ENCODE peak calls at places on chromosomes 5 and 9, in five cellular contexts. K is IMR-90, V is neuronal stem cell, X is trophoblast cell, U is H1. C is an unnamed sample.

GRCh38 chr9:116141864-116142561 is 11.6 kb upstream of the PAPPA start:
- DNase-seq in K (no peak), U (no peak), V (no peak), X (peak; percentile 14), C (no peak)

GRCh38 chr9:38090170-38090569 is 21.1 kb upstream of the SHB start:
- DNase-seq in K (no peak), V (no peak), U (no peak), X (no peak), C (peak; percentile 34)

GRCh38 chr5:56523779-56524178 is 290.6 kb upstream of the ANKRD55 start:
- DNase-seq in K (peak; percentile 19), U (no peak), V (no peak), X (no peak), C (no peak)

GRCh38 chr5:129094924-129095797 is 612 bp downstream of the ISOC1 start:
- DNase-seq in X (peak; percentile 85), K (peak; percentile 31), V (peak; percentile 42), U (no peak), C (peak; percentile 59)

GRCh38 chr9:87678650-87679355 is 47.1 kb upstream of the CTSL start:
- DNase-seq in U (no peak), X (peak; percentile 42), V (peak; percentile 65), K (peak; percentile 74), C (peak; percentile 78)

GRCh38 chr5:162227075-162227474 is 159.5 kb downstream of the GABRG2 start:
- DNase-seq in K (no peak), X (no peak), U (no peak), V (peak; percentile 17), C (peak; percentile 76)

GRCh38 chr5:134003957-134004625 is 684 bp downstream of the VDAC1 start:
- DNase-seq in K (peak; percentile 42), V (peak; percentile 37), X (peak; percentile 44), U (no peak), C (peak; percentile 61)

GRCh38 chr5:156687514-156687913 is 162.6 kb upstream of the PPP1R2B start:
- DNase-seq in V (no peak), K (no peak), U (no peak), X (no peak), C (no peak)

GRCh38 chr9:76873056-76873792 is 32.7 kb downstream of the PRUNE2 start:
- DNase-seq in V (peak; percentile 52), X (no peak), K (no peak), U (no peak), C (peak; percentile 71)

GRCh38 chr9:77218612-77219011 is 41.3 kb downstream of the VPS13A start:
- DNase-seq in U (no peak), V (no peak), X (no peak), K (peak; percentile 86), C (no peak)

DNA sequence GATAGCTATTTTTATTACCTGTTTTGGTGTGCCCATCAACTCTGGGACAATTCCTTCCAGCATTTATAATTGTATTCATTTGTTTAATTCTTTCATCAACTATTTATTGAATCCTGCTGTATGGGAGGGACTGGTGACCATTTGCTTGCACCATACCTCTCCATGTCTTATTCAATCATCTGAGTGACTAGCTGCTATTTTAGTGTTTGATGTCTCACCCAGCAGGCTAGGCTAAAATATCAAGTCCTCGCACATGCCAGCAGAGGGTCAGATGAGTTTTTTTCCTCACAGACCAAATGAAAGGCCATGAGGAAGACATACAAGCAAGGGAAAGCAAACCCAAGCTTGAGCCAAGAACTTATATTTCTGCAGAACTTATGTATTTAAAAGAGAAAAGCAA is 63.9 kb downstream of the CETN3 start:
- DNase-seq in V (no peak), X (no peak), U (no peak), K (no peak), C (no peak)
- H3K4me3 ChIP-seq in V (no peak overlapping the region), X (no peak overlapping the region), U (no peak overlapping the region), K (no peak overlapping the region), C (no peak overlapping the region)

DNA sequence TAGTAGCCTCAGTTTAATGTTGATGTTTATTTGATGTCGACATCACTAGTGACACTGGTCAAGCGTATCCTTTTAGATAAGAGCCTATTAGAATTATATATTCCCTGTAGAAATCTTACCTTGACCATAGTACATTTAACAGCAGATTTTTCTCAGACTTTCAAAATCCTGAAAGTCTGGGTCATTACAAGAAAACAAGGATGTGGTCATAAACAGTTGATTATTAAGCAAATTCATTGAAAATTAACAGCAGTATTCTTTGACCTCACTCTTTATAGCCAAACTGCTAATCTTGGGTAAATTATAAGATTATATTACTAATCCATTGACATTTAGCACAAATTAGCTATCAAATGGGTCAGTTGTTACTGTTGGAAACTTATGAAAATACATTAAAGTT is 83.4 kb downstream of the GHR start:
- DNase-seq in X (no peak), U (no peak), K (no peak), V (no peak), C (no peak)
- H2AK5ac ChIP-seq in X (no peak overlapping the region), U (no peak overlapping the region), K (no peak overlapping the region), V (no peak overlapping the region), C (no peak overlapping the region)

DNA sequence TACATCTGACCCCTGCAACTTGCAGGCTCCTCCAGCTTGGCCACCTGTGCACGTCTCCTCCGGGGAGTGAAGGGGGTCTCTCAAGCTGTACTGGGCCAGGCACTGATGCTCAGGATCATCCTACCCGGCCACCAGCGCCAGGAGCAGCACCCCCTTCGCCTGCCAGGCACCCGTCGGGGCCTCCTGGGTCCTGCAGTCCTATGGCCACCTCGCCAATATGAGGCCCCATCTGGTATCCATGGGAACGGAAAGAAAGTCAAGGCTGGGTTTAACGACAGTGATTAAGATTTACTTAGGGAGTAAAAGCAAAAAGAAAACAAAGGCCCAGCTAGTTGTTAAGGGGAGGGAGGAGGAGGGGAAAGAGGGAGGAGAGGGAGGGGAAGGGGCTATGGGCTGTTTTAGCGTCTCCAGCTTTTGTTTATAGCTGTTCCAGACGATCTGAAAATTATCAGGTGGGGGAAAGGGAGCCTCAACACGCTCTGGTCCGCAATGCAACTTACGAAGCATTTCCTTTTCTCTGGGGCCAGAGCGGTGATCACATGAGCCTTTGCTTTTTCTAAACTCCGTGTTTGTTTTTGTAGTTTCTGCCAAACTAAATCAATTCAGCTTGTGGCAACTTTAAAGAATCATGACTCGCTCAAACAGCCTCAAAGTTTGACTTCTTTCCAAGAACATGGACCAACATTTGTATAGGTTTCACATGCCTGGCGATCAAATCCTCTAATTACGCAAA is 132.4 kb downstream of the ROR2 start:
- DNase-seq in K (peak; percentile 95), V (peak; percentile 48), X (no peak), U (no peak), C (peak; percentile 51)
- H3K4me3 ChIP-seq in K (no peak overlapping the region), V (no peak overlapping the region), X (no peak overlapping the region), U (no peak overlapping the region), C (no peak overlapping the region)

GRCh38 chr5:124892185-124892848 is 145.9 kb upstream of the ZNF608 start:
- DNase-seq in X (no peak), V (no peak), U (no peak), K (no peak), C (no peak)
- H2AK5ac ChIP-seq in X (no peak overlapping the region), V (peak overlapping the region; percentile 98), U (no peak overlapping the region), K (no peak overlapping the region), C (no peak overlapping the region)

GRCh38 chr9:136354592-136355085 is 8.9 kb downstream of the DNLZ start:
- DNase-seq in V (no peak), X (no peak), U (no peak), K (peak; percentile 27), C (no peak)

GRCh38 chr9:136353757-136354488 is 9.6 kb downstream of the DNLZ start:
- DNase-seq in U (no peak), V (no peak), K (no peak), X (no peak), C (no peak)

GRCh38 chr9:136358016-136358415 is 5.5 kb downstream of the DNLZ start:
- DNase-seq in V (no peak), U (no peak), X (no peak), K (no peak), C (no peak)

GRCh38 chr9:136357326-136357725 is 6.2 kb downstream of the DNLZ start:
- DNase-seq in U (no peak), X (no peak), V (no peak), K (no peak), C (no peak)

DNA sequence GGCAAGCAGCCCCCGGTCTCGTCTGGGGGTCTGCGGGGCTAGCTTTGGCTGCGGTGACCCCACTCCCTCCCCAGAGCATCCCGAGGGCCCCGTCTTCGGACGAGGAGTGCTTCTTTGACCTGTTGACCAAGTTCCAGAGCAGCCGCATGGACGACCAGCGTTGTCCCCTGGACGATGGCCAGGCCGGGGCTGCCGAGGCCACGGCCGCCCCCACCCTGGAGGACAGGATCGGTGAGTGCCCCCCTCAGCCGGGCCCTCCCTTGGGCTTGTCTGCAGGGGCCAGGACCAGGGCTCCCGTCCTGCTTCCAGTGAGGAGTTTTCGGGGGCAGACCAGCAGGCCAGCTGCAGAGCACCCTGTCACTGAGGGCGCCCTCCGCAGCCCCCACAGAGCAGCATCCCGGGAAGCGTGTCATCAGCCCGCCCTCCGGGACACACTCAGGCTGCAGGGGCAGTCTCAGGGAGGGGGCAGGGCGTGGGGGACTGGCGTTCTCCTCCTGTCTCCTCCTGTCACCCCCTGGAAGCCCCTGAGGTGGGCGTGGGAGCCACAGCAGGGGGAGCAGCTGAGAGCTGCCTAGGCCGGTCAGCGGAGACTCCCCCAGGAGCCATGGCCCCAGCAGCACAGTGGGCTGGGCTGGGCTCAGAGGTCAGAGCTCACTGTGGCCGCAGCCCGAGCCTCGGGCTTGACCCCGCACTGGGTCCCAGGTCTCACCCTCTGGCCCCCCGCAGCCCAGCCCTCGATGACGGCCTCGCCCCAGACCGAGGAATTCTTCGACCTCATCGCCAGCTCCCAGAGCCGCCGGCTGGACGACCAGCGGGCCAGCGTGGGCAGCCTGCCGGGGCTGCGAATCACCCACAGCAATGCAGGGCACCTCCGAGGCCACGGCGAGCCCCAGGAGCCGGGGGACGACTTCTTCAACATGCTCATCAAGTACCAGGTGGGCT is 7.7 kb downstream of the DNLZ start:
- DNase-seq in K (no peak), X (no peak), U (no peak), V (no peak), C (no peak)
- H3K4me3 ChIP-seq in K (no peak overlapping the region), X (no peak overlapping the region), U (no peak overlapping the region), V (no peak overlapping the region), C (no peak overlapping the region)

GRCh38 chr5:72178910-72179815 is 71.9 kb downstream of the MAP1B start:
- DNase-seq in K (peak; percentile 91), V (peak; percentile 82), X (no peak), U (no peak), C (peak; percentile 14)
- H2AK5ac ChIP-seq in K (peak overlapping the region; percentile 94), V (no peak overlapping the region), X (no peak overlapping the region), U (peak overlapping the region; percentile 9), C (no peak overlapping the region)

DNA sequence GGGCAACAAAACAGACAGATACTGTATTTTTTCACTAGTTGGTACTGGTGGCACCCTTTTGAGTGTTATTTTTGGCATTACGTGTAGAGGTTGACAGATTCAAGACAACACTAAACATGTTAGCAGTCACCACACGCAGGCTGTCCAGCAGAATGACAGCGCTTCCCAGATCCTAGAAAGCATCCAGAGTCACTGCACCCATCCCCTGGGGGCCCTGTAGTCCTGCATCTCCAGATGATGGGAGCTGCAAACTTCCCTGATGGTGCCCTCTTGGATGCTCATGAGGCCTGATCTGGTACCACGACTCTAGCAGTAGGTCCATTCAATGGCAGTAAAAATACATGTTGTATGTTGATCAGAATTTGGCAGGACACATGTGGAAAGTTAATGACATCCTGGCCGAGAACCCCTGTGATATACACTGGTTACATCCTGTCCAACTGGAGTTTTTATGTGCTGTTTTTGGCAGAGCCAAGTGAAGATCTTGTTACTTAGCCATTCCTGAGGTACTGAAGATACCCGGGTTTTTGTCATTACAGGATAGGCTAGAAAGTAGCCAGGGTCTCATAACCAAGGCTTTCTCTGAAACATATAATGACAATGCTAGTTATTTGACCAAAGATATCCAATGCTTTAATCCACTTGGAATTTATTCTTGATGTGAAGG is 1.6 kb upstream of the ABL1 start:
- DNase-seq in V (no peak), K (peak; percentile 78), X (no peak), U (no peak), C (no peak)
- H3K4me3 ChIP-seq in V (no peak overlapping the region), K (no peak overlapping the region), X (no peak overlapping the region), U (no peak overlapping the region), C (no peak overlapping the region)